ENCODE peak calls at places on chromosomes 4 and X, in eight cellular contexts. C is tibial artery; H is Calu3; W is NCI-H1105; T is fibroblast of mammary gland; X is AG20443; K is immature natural killer cell; P is CD8-positive, alpha-beta memory T cell. G is an unnamed sample.
A peak's percentile ranks its signal among the peaks of the same experiment; 100 is the strongest.

GRCh38 chr4:76206222-76206942 is 7.2 kb downstream of the SCARB2 start:
- DNase-seq in C (no peak), H (no peak), W (no peak), T (peak; percentile 61), X (peak; percentile 13), K (no peak), P (no peak), G (peak; percentile 59)

GRCh38 chr4:6957994-6958393 is 48.4 kb downstream of the TBC1D14 start:
- DNase-seq in C (peak; percentile 25), H (no peak), W (no peak), T (no peak), X (peak; percentile 1), K (no peak), P (no peak), G (no peak)

GRCh38 chrX:74606342-74606741 is 8.1 kb downstream of the RLIM start:
- DNase-seq in C (no peak), H (no peak), W (no peak), T (no peak), X (no peak), K (no peak), P (no peak), G (no peak)

GRCh38 chr4:136927172-136927571 is 605.1 kb downstream of the PCDH18 start:
- DNase-seq in C (no peak), H (no peak), W (no peak), T (peak; percentile 79), X (peak; percentile 9), K (no peak), P (no peak), G (peak; percentile 2)

GRCh38 chr4:25884040-25884788 is 21.4 kb upstream of the SEL1L3 start:
- DNase-seq in C (no peak), H (no peak), W (no peak), T (peak; percentile 87), X (peak; percentile 41), K (no peak), P (no peak), G (peak; percentile 61)

GRCh38 chr4:26116057-26116456 is 202.0 kb downstream of the SMIM20 start:
- DNase-seq in C (no peak), H (no peak), W (no peak), T (peak; percentile 33), X (no peak), K (no peak), P (no peak), G (no peak)

GRCh38 chrX:101708180-101708579 is 48.5 kb upstream of the ARMCX2 start:
- DNase-seq in C (no peak), H (no peak), W (peak; percentile 1), T (peak; percentile 8), X (no peak), K (no peak), P (no peak), G (peak; percentile 17)

GRCh38 chr4:121655320-121656268 is 41.2 kb downstream of the ANXA5 start:
- DNase-seq in C (no peak), H (no peak), W (no peak), T (no peak), X (no peak), K (no peak), P (no peak), G (no peak)

GRCh38 chrX:125203379-125203736 is 116.3 kb upstream of the TEX13C start:
- DNase-seq in C (peak; percentile 63), H (no peak), W (no peak), T (no peak), X (peak; percentile 5), K (no peak), P (no peak), G (no peak)

GRCh38 chrX:119105826-119106225 is 21.8 kb downstream of the KIAA1210 start:
- DNase-seq in C (no peak), H (no peak), W (no peak), T (peak; percentile 51), X (peak; percentile 57), K (no peak), P (no peak), G (peak; percentile 56)

GRCh38 chrX:153469811-153470410 is 465 bp downstream of the HAUS7 start:
- DNase-seq in C (no peak), H (peak; percentile 36), W (peak; percentile 28), T (peak; percentile 28), X (peak; percentile 42), K (no peak), P (peak; percentile 7), G (peak; percentile 21)

GRCh38 chr4:16439003-16439402 is 212.7 kb upstream of the TAPT1 start:
- DNase-seq in C (no peak), H (no peak), W (no peak), T (peak; percentile 49), X (peak; percentile 41), K (no peak), P (no peak), G (peak; percentile 50)

GRCh38 chr4:81019016-81019415 is 11.5 kb upstream of the BMP3 start:
- DNase-seq in C (no peak), H (no peak), W (no peak), T (no peak), X (no peak), K (no peak), P (no peak), G (no peak)

GRCh38 chr4:145770124-145770523 is 90.2 kb downstream of the C4orf51 start:
- DNase-seq in C (no peak), H (no peak), W (no peak), T (no peak), X (no peak), K (no peak), P (no peak), G (no peak)

GRCh38 chr4:14726441-14727405 is 275.6 kb upstream of the CPEB2 start:
- DNase-seq in C (no peak), H (peak; percentile 54), W (peak; percentile 75), T (peak; percentile 65), X (no peak), K (no peak), P (no peak), G (no peak)

GRCh38 chr4:152265149-152265621 is 270.7 kb downstream of the FBXW7 start:
- DNase-seq in C (no peak), H (no peak), W (no peak), T (peak; percentile 89), X (peak; percentile 67), K (no peak), P (no peak), G (peak; percentile 68)

GRCh38 chr4:82247629-82248028 is 126.2 kb downstream of the HNRNPD start:
- DNase-seq in C (no peak), H (no peak), W (no peak), T (no peak), X (no peak), K (no peak), P (no peak), G (no peak)

GRCh38 chrX:120297923-120298322 is 13.3 kb downstream of the TMEM255A start:
- DNase-seq in C (no peak), H (no peak), W (no peak), T (no peak), X (no peak), K (no peak), P (no peak), G (no peak)

GRCh38 chrX:154350429-154351182 is 23.8 kb downstream of the FLNA start:
- DNase-seq in C (no peak), H (no peak), W (no peak), T (no peak), X (no peak), K (no peak), P (no peak), G (no peak)

GRCh38 chr4:81607947-81608346 is 136.2 kb upstream of the RASGEF1B start:
- DNase-seq in C (no peak), H (no peak), W (no peak), T (peak; percentile 32), X (no peak), K (no peak), P (no peak), G (no peak)

GRCh38 chr4:3115637-3116300 is 41.3 kb downstream of the HTT start:
- DNase-seq in C (no peak), H (no peak), W (no peak), T (peak; percentile 75), X (peak; percentile 49), K (no peak), P (no peak), G (peak; percentile 31)